ENCODE peak calls at places on chromosome 17, in four cellular contexts. Y, K, R and O are unnamed samples.

GRCh38 chr17:73278465-73279453 is 17.1 kb upstream of the CPSF4L start:
- DNase-seq in R (no peak), Y (no peak), K (no peak), O (peak)

GRCh38 chr17:39261286-39261685 is 35.5 kb upstream of the STAC2 start:
- DNase-seq in K (no peak), Y (peak), R (peak), O (no peak)

GRCh38 chr17:77214743-77215142 is 74.0 kb downstream of the SEC14L1 start:
- DNase-seq in K (no peak), R (peak), Y (peak), O (peak)

GRCh38 chr17:77907497-77908120 is 50.9 kb upstream of the TNRC6C start:
- DNase-seq in K (no peak), Y (peak), R (no peak), O (no peak)

GRCh38 chr17:82862191-82862590 is 22.4 kb upstream of the ZNF750 start:
- DNase-seq in Y (no peak), R (no peak), K (no peak), O (no peak)

GRCh38 chr17:43020789-43021738 is 1.1 kb downstream of the VAT1 start:
- DNase-seq in Y (peak), R (peak), K (no peak), O (peak)

GRCh38 chr17:79036609-79037008 is 12.6 kb downstream of the C1QTNF1 start:
- DNase-seq in Y (no peak), R (no peak), K (no peak), O (peak)

GRCh38 chr17:72984145-72984924 is 108.2 kb downstream of the SLC39A11 start:
- DNase-seq in K (no peak), R (no peak), Y (no peak), O (peak)

GRCh38 chr17:49527927-49528651 is 33.0 kb downstream of the NGFR start:
- DNase-seq in Y (no peak), K (no peak), R (no peak), O (no peak)

GRCh38 chr17:4304417-4305027 is 40.7 kb upstream of the ANKFY1 start:
- DNase-seq in Y (peak), R (peak), K (peak), O (peak)

GRCh38 chr17:61157246-61157887 is 242.3 kb upstream of the TBX2 start:
- DNase-seq in Y (no peak), R (no peak), K (no peak), O (peak)

GRCh38 chr17:30112794-30113193 is 3.8 kb upstream of the NSRP1 start:
- DNase-seq in R (no peak), Y (no peak), K (peak), O (no peak)

GRCh38 chr17:4948997-4949320 is 629 bp upstream of the PFN1 start:
- DNase-seq in R (peak), Y (peak), K (peak), O (peak)

GRCh38 chr17:64042700-64043485 is 22.5 kb upstream of the ICAM2 start:
- DNase-seq in K (no peak), R (no peak), Y (no peak), O (no peak)

GRCh38 chr17:78875738-78876597 is 27.0 kb downstream of the CEP295NL start:
- DNase-seq in K (no peak), Y (no peak), R (no peak), O (peak)

GRCh38 chr17:10042589-10043244 is 137.6 kb upstream of the RCVRN start:
- DNase-seq in R (no peak), K (no peak), Y (no peak), O (no peak)

GRCh38 chr17:33786478-33786877 is 468.6 kb upstream of the CCL2 start:
- DNase-seq in Y (no peak), K (no peak), R (no peak), O (no peak)

GRCh38 chr17:59331929-59332889 is 754 bp downstream of the YPEL2 start:
- DNase-seq in Y (peak), R (peak), K (no peak), O (peak)

GRCh38 chr17:63838586-63839184 is 3.8 kb downstream of the SMARCD2 start:
- DNase-seq in K (no peak), Y (no peak), R (no peak), O (peak)

GRCh38 chr17:29584452-29585079 is 4.9 kb downstream of the GIT1 start:
- DNase-seq in Y (no peak), R (peak), K (no peak), O (no peak)

GRCh38 chr17:57505841-57506240 is 239.3 kb downstream of the CCDC182 start:
- DNase-seq in K (no peak), Y (no peak), R (no peak), O (no peak)

GRCh38 chr17:20994779-20995149 is 48.0 kb downstream of the USP22 start:
- DNase-seq in Y (no peak), K (no peak), R (no peak), O (no peak)

GRCh38 chr17:20996724-20997615 is 45.8 kb downstream of the USP22 start:
- DNase-seq in K (no peak), Y (no peak), R (no peak), O (no peak)

GRCh38 chr17:20997711-20998570 is 44.9 kb downstream of the USP22 start:
- DNase-seq in K (no peak), R (peak), Y (no peak), O (no peak)

GRCh38 chr17:20995164-20995872 is 47.5 kb downstream of the USP22 start:
- DNase-seq in Y (no peak), R (no peak), K (no peak), O (no peak)

DNA sequence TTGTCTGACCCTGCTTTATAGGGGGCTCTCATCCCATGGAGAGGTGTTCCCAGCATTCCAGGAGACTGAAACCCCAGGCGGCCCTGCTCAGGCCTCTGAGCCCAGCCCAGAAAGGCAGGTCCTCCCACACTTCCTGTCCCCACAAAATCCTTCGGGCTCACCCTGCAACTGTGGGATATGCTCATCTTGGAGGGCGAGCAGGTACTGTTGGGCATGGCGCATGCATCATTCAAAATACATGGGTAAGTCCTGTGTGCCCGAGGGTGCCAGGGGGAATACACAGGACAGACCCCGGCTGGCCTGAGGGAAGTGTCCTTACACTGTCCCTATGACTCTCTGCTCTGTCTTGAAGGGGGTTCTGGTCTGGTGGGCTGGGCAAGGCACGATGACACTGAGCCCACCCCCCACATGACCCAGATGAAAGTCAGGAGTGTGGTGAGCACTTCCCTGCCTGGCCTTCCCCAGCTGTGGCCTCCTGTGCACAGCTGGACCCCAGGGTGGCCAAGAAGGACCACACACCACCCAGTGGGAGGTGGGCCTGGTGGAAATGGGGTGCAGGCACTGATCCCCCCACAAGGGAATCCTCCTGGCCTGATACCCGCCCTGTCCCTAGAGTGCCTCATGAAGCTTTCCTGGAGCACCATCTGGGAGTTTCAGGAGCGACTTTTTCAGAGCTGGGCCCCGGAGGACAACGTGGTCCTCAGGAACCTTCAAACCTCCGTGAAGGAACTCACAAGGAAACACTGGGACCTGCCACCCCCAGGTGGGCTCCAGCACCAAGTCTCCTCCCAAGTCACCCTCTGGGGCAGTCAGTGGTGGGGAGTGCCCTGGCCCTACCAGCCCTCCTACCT is 46.7 kb downstream of the USP22 start:
- DNase-seq in K (no peak), Y (no peak), R (no peak), O (no peak)
- TF ChIP-seq EZH2phosphoT487 in K (no peak), Y (no peak), R (no peak), O (no peak)

GRCh38 chr17:27343294-27343693 is 49.4 kb downstream of the WSB1 start:
- DNase-seq in K (no peak), Y (peak), R (no peak), O (no peak)
- H2AFZ ChIP-seq in K (no peak), Y (no peak), R (no peak), O (no peak)

DNA sequence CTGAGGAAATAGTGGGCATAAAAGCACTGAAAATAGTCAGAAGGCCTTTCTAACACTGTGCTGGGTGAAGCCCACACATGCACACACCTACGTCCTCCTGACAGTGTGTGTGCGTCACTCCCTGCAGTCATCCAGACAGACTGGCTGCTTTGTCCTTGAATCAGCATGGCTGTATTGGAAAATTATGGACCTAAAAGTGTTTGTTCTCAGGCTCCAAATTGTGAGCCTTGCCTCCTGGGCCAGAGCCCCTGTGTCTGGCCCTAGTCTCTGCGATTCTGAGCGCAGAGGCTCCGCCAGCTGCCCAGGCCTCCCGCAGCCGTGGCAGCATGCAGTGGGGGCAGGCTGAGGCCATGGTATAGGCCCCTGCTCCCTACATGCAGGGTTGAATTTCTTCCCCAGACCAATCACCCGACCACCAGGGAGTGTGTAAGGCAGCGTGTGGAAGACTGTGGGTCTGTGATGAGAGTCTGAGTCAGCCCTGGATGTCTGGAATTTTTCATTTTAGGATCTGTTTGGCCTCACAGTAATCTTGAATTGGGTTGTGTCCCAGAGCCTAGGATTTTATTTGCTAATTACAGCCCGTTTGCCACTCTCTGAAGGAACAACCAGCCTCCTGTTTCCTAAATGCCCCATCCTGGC is 166.8 kb downstream of the LGALS9B start:
- DNase-seq in K (no peak), R (no peak), Y (no peak), O (peak)
- TF ChIP-seq EZH2phosphoT487 in K (no peak), R (no peak), Y (no peak), O (no peak)

GRCh38 chr17:1511756-1512321 is 4.6 kb downstream of the INPP5K start:
- DNase-seq in Y (peak), R (no peak), K (no peak), O (peak)
- H2AFZ ChIP-seq in Y (no peak), R (no peak), K (no peak), O (peak)

DNA sequence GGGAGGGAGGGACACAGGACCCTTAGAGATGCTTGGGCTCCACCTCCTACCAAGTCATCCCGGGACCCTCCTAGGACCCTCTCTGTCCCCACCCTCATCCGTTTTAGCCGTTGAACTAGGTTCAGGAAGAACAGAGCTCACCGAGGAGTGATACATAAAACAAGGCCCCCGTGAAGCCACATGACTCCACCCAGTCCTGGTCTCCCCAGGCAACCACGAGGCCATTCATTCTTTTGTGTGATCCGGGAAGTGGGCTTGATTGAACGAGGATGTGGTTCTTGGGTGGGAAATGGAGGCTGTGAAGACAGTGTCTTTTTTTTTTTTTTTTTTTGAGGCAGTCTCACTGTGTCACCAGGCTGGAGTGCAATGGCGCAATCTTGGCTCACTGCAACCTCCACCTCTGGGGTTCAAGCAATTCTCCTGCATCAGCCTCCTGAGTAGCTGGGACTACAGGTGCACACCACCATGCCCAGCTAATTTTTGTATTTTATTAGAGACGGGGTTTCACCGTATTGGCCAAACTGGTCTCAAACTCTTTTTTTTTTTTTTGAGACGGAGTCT is 14.8 kb downstream of the TRARG1 start:
- DNase-seq in K (no peak), Y (no peak), R (peak), O (no peak)
- TF ChIP-seq EZH2phosphoT487 in K (no peak), Y (no peak), R (no peak), O (no peak)

GRCh38 chr17:50531428-50532025 is 1.0 kb upstream of the EPN3 start:
- DNase-seq in R (no peak), Y (no peak), K (no peak), O (no peak)

GRCh38 chr17:50533720-50534148 is 1.2 kb downstream of the EPN3 start:
- DNase-seq in R (no peak), Y (no peak), K (no peak), O (peak)

GRCh38 chr17:50533185-50533584 is 650 bp downstream of the EPN3 start:
- DNase-seq in R (no peak), K (no peak), Y (no peak), O (no peak)

GRCh38 chr17:50534222-50534978 is 1.9 kb downstream of the EPN3 start:
- DNase-seq in K (no peak), Y (peak), R (no peak), O (peak)

DNA sequence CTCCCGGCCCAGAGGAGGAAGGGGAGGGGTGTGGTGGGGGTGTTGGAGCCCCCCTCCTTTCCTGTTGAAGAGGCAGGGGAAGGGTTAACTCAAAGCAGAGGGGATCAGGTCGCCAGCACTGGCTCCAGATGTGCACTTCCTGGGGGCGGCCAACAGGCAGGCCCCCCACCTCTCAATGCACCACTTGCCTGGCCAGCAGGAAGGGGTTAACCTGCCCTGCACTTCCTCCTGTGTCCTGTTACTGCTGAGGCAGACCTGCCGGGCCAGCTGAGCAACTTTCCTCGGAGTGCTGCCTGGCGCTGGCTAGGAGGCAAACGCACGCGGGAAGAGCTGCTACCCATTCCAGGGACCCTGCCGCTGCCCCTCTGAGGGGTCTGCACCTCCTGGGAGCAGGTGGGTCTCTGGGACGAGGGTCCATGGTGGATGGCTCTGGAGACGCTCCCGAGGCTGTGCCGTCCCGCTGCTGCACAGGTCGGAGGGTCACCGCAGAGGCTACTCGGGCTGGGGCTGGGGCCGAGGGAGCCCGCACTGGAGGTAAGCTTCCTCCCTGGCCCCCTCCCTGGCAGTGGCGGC is at the start of gene EPN3:
- DNase-seq in Y (peak), K (no peak), R (no peak), O (peak)
- H2AFZ ChIP-seq in Y (peak), K (no peak), R (no peak), O (no peak)

DNA sequence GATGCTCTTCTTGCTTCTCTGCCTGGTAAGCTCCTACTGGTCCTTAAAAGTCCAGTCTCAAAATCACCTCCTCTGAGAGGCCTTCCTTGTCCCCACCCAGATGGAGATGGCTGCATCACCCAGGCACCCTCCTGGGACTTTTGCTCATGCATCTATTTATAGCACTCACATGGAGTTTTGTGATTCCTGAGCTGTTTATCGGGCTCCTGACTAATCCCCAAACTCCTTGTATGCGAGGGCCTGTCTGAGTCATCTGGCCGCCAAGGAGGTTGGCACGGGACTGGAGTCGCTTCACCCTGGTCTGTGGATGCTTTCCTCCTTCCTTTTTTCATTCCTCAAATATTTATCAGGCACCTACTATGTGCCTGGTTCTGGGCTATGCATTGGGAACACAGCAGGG is 2.3 kb upstream of the MAP2K3 start:
- DNase-seq in K (no peak), R (no peak), Y (no peak), O (peak)
- TF ChIP-seq EZH2phosphoT487 in K (no peak), R (no peak), Y (no peak), O (no peak)